ENCODE peak calls at places on chromosomes 16 and 17, in eight cellular contexts. A is non-pigmented ciliary epithelial cell; B is LNCaP clone FGC; E is kidney epithelial cell; R is M059J; T is cardiac muscle cell; Z is SHP77; O is CD8-positive, alpha-beta T cell. Y is an unnamed sample.

GRCh38 chr16:22789281-22789945 is 24.5 kb upstream of the HS3ST2 start:
- DNase-seq in A (no peak), B (no peak), E (no peak), R (peak; percentile 78), T (no peak), Z (no peak), O (no peak), Y (no peak)

GRCh38 chr16:84919267-84919666 is 92.1 kb downstream of the ZDHHC7 start:
- DNase-seq in A (no peak), B (no peak), E (no peak), R (peak; percentile 23), T (no peak), Z (no peak), O (no peak), Y (no peak)

GRCh38 chr16:86708431-86708830 is 130.1 kb downstream of the FOXL1 start:
- DNase-seq in A (no peak), B (no peak), E (no peak), R (no peak), T (no peak), Z (no peak), O (no peak), Y (no peak)

GRCh38 chr17:76145231-76146052 is 4.4 kb upstream of the FOXJ1 start:
- DNase-seq in A (no peak), B (no peak), E (no peak), R (no peak), T (no peak), Z (peak; percentile 44), O (peak; percentile 79), Y (peak; percentile 37)

GRCh38 chr17:38915639-38915995 is 9.8 kb upstream of the LASP1NB start:
- DNase-seq in A (no peak), B (peak; percentile 32), E (no peak), R (no peak), T (no peak), Z (no peak), O (no peak), Y (no peak)

GRCh38 chr16:75376475-75376907 is 56.8 kb downstream of the CFDP1 start:
- DNase-seq in A (no peak), B (no peak), E (no peak), R (peak; percentile 2), T (no peak), Z (no peak), O (no peak), Y (no peak)

GRCh38 chr16:78252757-78253156 is 153.3 kb downstream of the WWOX start:
- DNase-seq in A (no peak), B (no peak), E (no peak), R (no peak), T (no peak), Z (no peak), O (no peak), Y (no peak)

GRCh38 chr16:19777061-19777460 is 59.0 kb downstream of the IQCK start:
- DNase-seq in A (no peak), B (no peak), E (no peak), R (no peak), T (no peak), Z (no peak), O (no peak), Y (no peak)

GRCh38 chr17:520447-521167 is 168.0 kb upstream of the RPH3AL start:
- DNase-seq in A (peak; percentile 81), B (no peak), E (peak; percentile 54), R (no peak), T (peak; percentile 75), Z (no peak), O (no peak), Y (no peak)

GRCh38 chr17:48612854-48613691 is 2.0 kb downstream of the HOXB8 start:
- DNase-seq in A (no peak), B (no peak), E (no peak), R (peak; percentile 63), T (no peak), Z (no peak), O (no peak), Y (no peak)

GRCh38 chr17:13337864-13338371 is 263.8 kb downstream of the HS3ST3A1 start:
- DNase-seq in A (no peak), B (no peak), E (no peak), R (peak; percentile 69), T (peak; percentile 81), Z (peak; percentile 83), O (no peak), Y (no peak)

GRCh38 chr17:55238931-55239297 is 25.8 kb upstream of the HLF start:
- DNase-seq in A (no peak), B (no peak), E (no peak), R (peak; percentile 32), T (no peak), Z (peak; percentile 41), O (no peak), Y (no peak)

GRCh38 chr16:25065899-25066298 is 45.6 kb upstream of the LCMT1 start:
- DNase-seq in A (no peak), B (no peak), E (no peak), R (no peak), T (no peak), Z (peak; percentile 36), O (no peak), Y (no peak)

GRCh38 chr17:39534768-39535405 is 72.8 kb downstream of the NEUROD2 start:
- DNase-seq in A (no peak), B (no peak), E (no peak), R (no peak), T (no peak), Z (no peak), O (no peak), Y (no peak)

GRCh38 chr16:81928975-81929374 is 82.3 kb downstream of the SDR42E1 start:
- DNase-seq in A (no peak), B (no peak), E (no peak), R (no peak), T (no peak), Z (peak; percentile 7), O (no peak), Y (no peak)

GRCh38 chr17:29376667-29377268 is 13.4 kb upstream of the TAOK1 start:
- DNase-seq in A (peak; percentile 67), B (no peak), E (peak; percentile 47), R (peak; percentile 80), T (peak; percentile 91), Z (no peak), O (no peak), Y (no peak)

GRCh38 chr17:55518549-55518948 is 7.3 kb upstream of the SMIM36 start:
- DNase-seq in A (no peak), B (no peak), E (no peak), R (no peak), T (no peak), Z (no peak), O (no peak), Y (no peak)

GRCh38 chr17:75412455-75413317 is 7.2 kb upstream of the GRB2 start:
- DNase-seq in A (no peak), B (no peak), E (no peak), R (peak; percentile 67), T (peak; percentile 72), Z (peak; percentile 77), O (peak; percentile 84), Y (peak; percentile 46)

GRCh38 chr16:50449800-50450199 is 81.0 kb upstream of the BRD7 start:
- DNase-seq in A (no peak), B (no peak), E (no peak), R (no peak), T (no peak), Z (no peak), O (no peak), Y (no peak)

GRCh38 chr17:40347319-40348135 is 17.0 kb downstream of the GJD3 start:
- DNase-seq in A (no peak), B (no peak), E (no peak), R (no peak), T (no peak), Z (no peak), O (no peak), Y (no peak)

GRCh38 chr16:77317059-77317458 is 117.8 kb downstream of the ADAMTS18 start:
- DNase-seq in A (no peak), B (no peak), E (no peak), R (no peak), T (no peak), Z (no peak), O (no peak), Y (no peak)

GRCh38 chr17:32588135-32588534 is 101.3 kb downstream of the CDK5R1 start:
- DNase-seq in A (no peak), B (peak; percentile 70), E (no peak), R (no peak), T (no peak), Z (no peak), O (no peak), Y (no peak)

GRCh38 chr16:2027024-2028010 is 615 bp downstream of the NHERF2 start:
- DNase-seq in A (no peak), B (no peak), E (no peak), R (peak; percentile 56), T (peak; percentile 30), Z (no peak), O (no peak), Y (no peak)

Y was measured in activated T-helper 1 cell treated with Interleukin-2 at 50 U/mL for 16 hours.